ENCODE peak calls at places on chromosomes 3 and 15, in five cellular contexts. One of them, this sample, is unnamed.

GRCh38 chr3:13219902-13220296 is 146.7 kb upstream of the IQSEC1 start:
- DNase-seq in heart left ventricle: no peak
- DNase-seq in GM23338: no peak
- DNase-seq in neural progenitor cell: no peak
- DNase-seq in fibroblast of lung: no peak
- DNase-seq in this sample: no peak

GRCh38 chr3:151724846-151725562 is 8.7 kb upstream of the AADACL2 start:
- DNase-seq in heart left ventricle: no peak
- DNase-seq in neural progenitor cell: no peak
- DNase-seq in GM23338: peak
- DNase-seq in fibroblast of lung: no peak
- DNase-seq in this sample: peak

GRCh38 chr3:46495901-46496456 is 1.8 kb upstream of the RTP3 start:
- DNase-seq in GM23338: no peak
- DNase-seq in fibroblast of lung: peak
- DNase-seq in heart left ventricle: no peak
- DNase-seq in neural progenitor cell: no peak
- DNase-seq in this sample: no peak

GRCh38 chr3:172249039-172249438 is 199.2 kb downstream of the GHSR start:
- DNase-seq in neural progenitor cell: no peak
- DNase-seq in GM23338: no peak
- DNase-seq in fibroblast of lung: peak
- DNase-seq in heart left ventricle: no peak
- DNase-seq in this sample: no peak

GRCh38 chr3:14725015-14725431 is 50.1 kb downstream of the C3orf20 start:
- DNase-seq in neural progenitor cell: no peak
- DNase-seq in GM23338: no peak
- DNase-seq in heart left ventricle: peak
- DNase-seq in fibroblast of lung: peak
- DNase-seq in this sample: no peak

GRCh38 chr15:20349774-20350498 is 191.7 kb downstream of the GOLGA6L6 start:
- DNase-seq in heart left ventricle: peak
- DNase-seq in GM23338: no peak
- DNase-seq in fibroblast of lung: no peak
- DNase-seq in neural progenitor cell: no peak
- DNase-seq in this sample: no peak

GRCh38 chr3:53426918-53427317 is 67.5 kb upstream of the CACNA1D start:
- DNase-seq in fibroblast of lung: no peak
- DNase-seq in neural progenitor cell: no peak
- DNase-seq in GM23338: peak
- DNase-seq in heart left ventricle: no peak
- DNase-seq in this sample: no peak

GRCh38 chr3:101203411-101203810 is 117.0 kb downstream of the IMPG2 start:
- DNase-seq in fibroblast of lung: no peak
- DNase-seq in GM23338: no peak
- DNase-seq in heart left ventricle: no peak
- DNase-seq in neural progenitor cell: no peak
- DNase-seq in this sample: no peak

GRCh38 chr3:173395073-173395411 is 2.5 kb upstream of the NLGN1 start:
- DNase-seq in fibroblast of lung: no peak
- DNase-seq in GM23338: no peak
- DNase-seq in heart left ventricle: no peak
- DNase-seq in neural progenitor cell: no peak
- DNase-seq in this sample: peak

GRCh38 chr3:193207874-193208273 is 33.1 kb upstream of the PLAAT1 start:
- DNase-seq in fibroblast of lung: no peak
- DNase-seq in neural progenitor cell: no peak
- DNase-seq in heart left ventricle: no peak
- DNase-seq in GM23338: no peak
- DNase-seq in this sample: no peak

GRCh38 chr3:42705962-42706585 is 3.5 kb upstream of the HHATL start:
- DNase-seq in GM23338: no peak
- DNase-seq in heart left ventricle: peak
- DNase-seq in fibroblast of lung: no peak
- DNase-seq in neural progenitor cell: no peak
- DNase-seq in this sample: no peak

GRCh38 chr15:29550834-29551465 is 271.3 kb downstream of the TJP1 start:
- DNase-seq in fibroblast of lung: no peak
- DNase-seq in heart left ventricle: no peak
- DNase-seq in GM23338: no peak
- DNase-seq in neural progenitor cell: no peak
- DNase-seq in this sample: no peak

GRCh38 chr3:51706788-51707731 is at the start of gene GRM2:
- DNase-seq in heart left ventricle: peak
- DNase-seq in fibroblast of lung: peak
- DNase-seq in neural progenitor cell: peak
- DNase-seq in GM23338: peak
- DNase-seq in this sample: no peak

GRCh38 chr3:37124431-37124830 is 50.0 kb downstream of the LRRFIP2 start:
- DNase-seq in neural progenitor cell: no peak
- DNase-seq in GM23338: no peak
- DNase-seq in heart left ventricle: no peak
- DNase-seq in fibroblast of lung: no peak
- DNase-seq in this sample: no peak

GRCh38 chr3:115843206-115843605 is 219.9 kb downstream of the GAP43 start:
- DNase-seq in neural progenitor cell: no peak
- DNase-seq in fibroblast of lung: no peak
- DNase-seq in heart left ventricle: no peak
- DNase-seq in GM23338: no peak
- DNase-seq in this sample: no peak

GRCh38 chr15:97504031-97504430 is 456.5 kb upstream of the ARRDC4 start:
- DNase-seq in fibroblast of lung: peak
- DNase-seq in GM23338: no peak
- DNase-seq in neural progenitor cell: no peak
- DNase-seq in heart left ventricle: no peak
- DNase-seq in this sample: peak

GRCh38 chr3:49900491-49901153 is 3.1 kb downstream of the MST1R start:
- DNase-seq in neural progenitor cell: no peak
- DNase-seq in fibroblast of lung: no peak
- DNase-seq in heart left ventricle: peak
- DNase-seq in GM23338: peak
- DNase-seq in this sample: peak

GRCh38 chr3:136733317-136733833 is 18.8 kb downstream of the STAG1 start:
- DNase-seq in neural progenitor cell: no peak
- DNase-seq in GM23338: no peak
- DNase-seq in heart left ventricle: no peak
- DNase-seq in fibroblast of lung: no peak
- DNase-seq in this sample: no peak

GRCh38 chr3:72288955-72289707 is 504.2 kb upstream of the PROK2 start:
- DNase-seq in fibroblast of lung: peak
- DNase-seq in heart left ventricle: no peak
- DNase-seq in GM23338: peak
- DNase-seq in neural progenitor cell: peak
- DNase-seq in this sample: no peak

GRCh38 chr3:38834717-38835116 is 18.7 kb upstream of the SCN10A start:
- DNase-seq in GM23338: no peak
- DNase-seq in fibroblast of lung: no peak
- DNase-seq in heart left ventricle: no peak
- DNase-seq in neural progenitor cell: no peak
- DNase-seq in this sample: no peak

GRCh38 chr3:152200476-152201422 is 68.0 kb upstream of the MBNL1 start:
- DNase-seq in heart left ventricle: no peak
- DNase-seq in neural progenitor cell: no peak
- DNase-seq in fibroblast of lung: no peak
- DNase-seq in GM23338: no peak
- DNase-seq in this sample: no peak

GRCh38 chr15:52162876-52163275 is 28.3 kb downstream of the GNB5 start:
- DNase-seq in fibroblast of lung: no peak
- DNase-seq in GM23338: no peak
- DNase-seq in heart left ventricle: no peak
- DNase-seq in neural progenitor cell: no peak
- DNase-seq in this sample: no peak
- H3K4me3 ChIP-seq in fibroblast of lung: no peak
- H3K4me3 ChIP-seq in GM23338: no peak
- H3K4me3 ChIP-seq in heart left ventricle: no peak
- H3K4me3 ChIP-seq in neural progenitor cell: no peak
- H3K4me3 ChIP-seq in this sample: no peak

DNA sequence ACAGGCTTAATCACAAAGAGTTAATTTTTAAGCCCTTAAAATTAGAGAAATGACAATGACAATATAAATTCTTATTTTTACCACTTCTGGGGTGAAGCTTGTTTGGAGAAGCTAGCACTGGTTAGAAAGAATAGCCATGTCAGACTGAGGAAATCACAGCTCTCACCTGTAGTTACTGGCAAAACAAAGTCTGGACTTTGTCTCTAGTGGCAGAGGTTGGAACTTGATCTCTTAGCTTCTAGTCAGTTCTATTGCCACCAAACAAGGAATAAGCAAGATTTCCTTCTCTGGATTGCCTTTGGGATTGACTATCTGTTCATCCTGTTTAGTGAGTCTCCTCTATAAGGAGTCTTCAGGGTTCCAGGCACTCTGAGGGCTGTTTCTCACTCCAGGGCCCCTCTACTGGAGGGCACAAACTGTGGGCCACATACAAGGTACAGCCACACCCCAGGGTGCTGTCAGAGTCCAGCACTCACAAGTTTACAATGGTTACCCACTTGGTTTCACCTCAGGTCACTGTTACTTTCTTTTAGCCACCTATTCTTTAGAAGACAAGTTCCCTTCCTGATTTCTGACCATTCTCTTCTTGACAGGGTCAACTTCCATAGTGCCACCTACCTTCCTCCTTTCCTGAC is 426.6 kb upstream of the THBS1 start:
- DNase-seq in GM23338: peak
- DNase-seq in fibroblast of lung: no peak
- DNase-seq in neural progenitor cell: no peak
- DNase-seq in heart left ventricle: no peak
- DNase-seq in this sample: no peak
- TF ChIP-seq CTCF in GM23338: peak
- TF ChIP-seq CTCF in fibroblast of lung: no peak
- TF ChIP-seq CTCF in neural progenitor cell: peak
- TF ChIP-seq CTCF in heart left ventricle: no peak
- TF ChIP-seq CTCF in this sample: peak

DNA sequence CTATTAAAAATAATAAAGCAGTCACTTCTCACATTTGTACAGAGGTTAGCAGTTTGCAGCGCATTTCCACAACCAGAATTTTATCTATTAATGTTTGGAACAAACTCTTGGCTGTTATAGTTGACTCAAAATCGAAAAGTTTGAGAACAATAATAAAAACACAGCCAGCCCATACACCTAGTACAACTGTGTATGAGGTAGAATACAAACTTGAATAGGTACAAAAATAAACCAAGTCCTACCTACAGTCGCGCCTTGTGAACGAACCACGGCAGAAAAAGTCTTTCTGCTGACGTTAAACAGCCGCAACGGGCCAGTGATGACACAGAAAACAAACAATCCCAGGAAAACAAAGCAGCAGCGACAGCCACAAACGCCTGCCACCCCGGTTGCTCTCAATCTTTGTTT is 3.2 kb downstream of the FOXL2 start:
- DNase-seq in fibroblast of lung: peak
- DNase-seq in heart left ventricle: no peak
- DNase-seq in GM23338: no peak
- DNase-seq in neural progenitor cell: peak
- DNase-seq in this sample: no peak
- H3K4me3 ChIP-seq in fibroblast of lung: no peak
- H3K4me3 ChIP-seq in heart left ventricle: no peak
- H3K4me3 ChIP-seq in GM23338: peak
- H3K4me3 ChIP-seq in neural progenitor cell: no peak
- H3K4me3 ChIP-seq in this sample: no peak

GRCh38 chr15:40785158-40785557 is 15.4 kb downstream of the C15orf62 start:
- DNase-seq in GM23338: peak
- DNase-seq in heart left ventricle: no peak
- DNase-seq in neural progenitor cell: no peak
- DNase-seq in fibroblast of lung: no peak
- DNase-seq in this sample: no peak
- TF ChIP-seq CTCF in GM23338: peak
- TF ChIP-seq CTCF in heart left ventricle: no peak
- TF ChIP-seq CTCF in neural progenitor cell: no peak
- TF ChIP-seq CTCF in fibroblast of lung: no peak
- TF ChIP-seq CTCF in this sample: peak

DNA sequence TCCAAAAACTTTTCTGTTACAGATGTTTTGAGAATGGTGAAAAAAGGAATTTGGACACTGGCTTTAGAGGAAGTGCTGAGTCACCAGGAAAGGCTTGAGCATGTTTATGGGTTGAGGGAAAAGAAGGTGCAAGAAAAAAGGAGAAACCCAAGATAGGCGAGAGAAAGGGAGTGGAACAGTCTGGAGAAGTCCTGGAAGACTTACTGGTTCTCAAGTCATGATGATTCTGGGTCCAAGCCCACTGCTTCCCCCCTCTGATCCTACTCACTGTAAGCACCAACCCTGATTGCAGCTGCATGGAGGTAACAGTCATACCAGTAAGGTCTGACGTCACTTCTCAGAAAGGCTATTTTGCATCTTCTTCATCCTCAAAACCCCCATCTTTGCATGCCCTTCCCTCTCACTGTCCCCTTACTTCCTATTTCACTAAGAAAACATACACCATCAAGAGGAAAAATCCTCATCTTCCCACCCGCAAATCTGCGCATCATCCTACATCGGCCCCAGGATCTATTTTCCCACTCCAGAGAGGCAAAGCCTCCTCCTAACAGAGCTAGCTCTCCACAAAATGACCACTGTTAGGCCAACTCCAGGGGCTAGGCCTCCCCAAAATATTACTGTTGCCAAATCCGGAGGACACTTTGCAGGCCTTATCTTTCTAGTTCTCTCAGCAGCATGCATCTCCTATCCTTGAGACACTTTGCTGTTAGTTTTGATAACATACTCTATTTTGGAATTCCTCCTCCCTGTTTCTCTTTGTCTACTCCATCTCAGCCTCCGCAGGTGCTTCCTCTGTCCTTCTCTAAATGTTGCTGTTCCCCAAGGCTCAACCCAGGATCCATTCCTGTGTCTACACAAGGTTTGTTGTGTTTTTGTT is 3.2 kb upstream of the ATP13A3 start:
- DNase-seq in heart left ventricle: no peak
- DNase-seq in neural progenitor cell: no peak
- DNase-seq in GM23338: no peak
- DNase-seq in fibroblast of lung: peak
- DNase-seq in this sample: no peak
- H3K4me3 ChIP-seq in heart left ventricle: no peak
- H3K4me3 ChIP-seq in neural progenitor cell: no peak
- H3K4me3 ChIP-seq in GM23338: no peak
- H3K4me3 ChIP-seq in fibroblast of lung: no peak
- H3K4me3 ChIP-seq in this sample: no peak

DNA sequence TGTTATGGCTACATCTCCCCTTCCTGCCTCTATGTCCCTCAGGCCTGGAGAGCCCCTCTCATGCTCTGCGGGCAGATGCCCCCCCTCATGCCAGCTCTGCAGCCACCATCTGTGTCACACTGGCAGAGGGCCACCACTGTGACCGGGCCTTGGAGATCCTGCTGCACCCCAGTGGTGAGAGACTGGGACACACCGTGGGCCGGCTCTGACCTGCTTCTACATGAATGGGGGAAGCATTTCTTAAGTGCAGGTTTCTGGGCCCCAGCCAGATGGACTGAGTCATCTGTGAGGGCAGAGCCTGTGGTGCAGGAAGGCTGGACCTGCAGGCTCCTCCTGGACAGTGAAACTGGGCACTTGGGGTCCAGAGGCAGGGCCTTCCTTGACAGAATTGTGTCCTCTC is 4.8 kb downstream of the VWA5B2 start:
- DNase-seq in heart left ventricle: peak
- DNase-seq in neural progenitor cell: no peak
- DNase-seq in fibroblast of lung: peak
- DNase-seq in GM23338: peak
- DNase-seq in this sample: peak
- TF ChIP-seq CTCF in heart left ventricle: no peak
- TF ChIP-seq CTCF in neural progenitor cell: no peak
- TF ChIP-seq CTCF in fibroblast of lung: no peak
- TF ChIP-seq CTCF in GM23338: no peak
- TF ChIP-seq CTCF in this sample: peak